ENCODE peak calls at places on chromosomes 3 and 15, in four cellular contexts. J is stomach, W is dorsolateral prefrontal cortex, I is left lung. B is an unnamed sample.

GRCh38 chr15:57411945-57412768 is 35.9 kb downstream of the CGNL1 start:
- DNase-seq in J (no peak), W (no peak), I (no peak), B (no peak)

GRCh38 chr3:43105224-43105596 is 669 bp downstream of the POMGNT2 start:
- DNase-seq in J (no peak), W (no peak), I (no peak), B (no peak)

GRCh38 chr3:180135101-180135500 is 98.4 kb upstream of the PEX5L start:
- DNase-seq in J (no peak), W (no peak), I (no peak), B (no peak)

GRCh38 chr3:110968076-110968475 is 103.5 kb upstream of the NECTIN3 start:
- DNase-seq in J (no peak), W (no peak), I (no peak), B (no peak)

GRCh38 chr15:58410353-58410752 is 21.4 kb upstream of the LIPC start:
- DNase-seq in J (no peak), W (no peak), I (no peak), B (no peak)

GRCh38 chr3:44348993-44349392 is 10.4 kb downstream of the TCAIM start:
- DNase-seq in J (no peak), W (no peak), I (no peak), B (no peak)

GRCh38 chr3:56981445-56982230 is 78.8 kb upstream of the SPATA12 start:
- DNase-seq in J (no peak), W (no peak), I (no peak), B (no peak)

GRCh38 chr15:84871428-84871985 is 13.0 kb upstream of the SLC28A1 start:
- DNase-seq in J (peak; percentile 42), W (no peak), I (no peak), B (peak; percentile 58)

GRCh38 chr3:162629372-162629771 is 1132.8 kb downstream of the OTOL1 start:
- DNase-seq in J (no peak), W (no peak), I (no peak), B (no peak)

GRCh38 chr3:24545917-24546316 is 51.3 kb upstream of the THRB start:
- DNase-seq in J (no peak), W (no peak), I (peak; percentile 38), B (no peak)

GRCh38 chr15:62187425-62187824 is 22.3 kb upstream of the C2CD4B start:
- DNase-seq in J (no peak), W (no peak), I (no peak), B (no peak)

GRCh38 chr15:62886431-62887071 is 156.0 kb upstream of the TPM1 start:
- DNase-seq in J (no peak), W (no peak), I (no peak), B (no peak)

GRCh38 chr3:171142985-171143384 is 116.5 kb upstream of the SLC2A2 start:
- DNase-seq in J (peak; percentile 68), W (no peak), I (no peak), B (no peak)

GRCh38 chr15:61057830-61058529 is 171.1 kb downstream of the RORA start:
- DNase-seq in J (no peak), W (no peak), I (no peak), B (no peak)

GRCh38 chr15:44102675-44103254 is 92.3 kb downstream of the FRMD5 start:
- DNase-seq in J (peak; percentile 34), W (peak; percentile 53), I (peak; percentile 41), B (no peak)

GRCh38 chr15:89129123-89129815 is 41.0 kb downstream of the ABHD2 start:
- DNase-seq in J (peak; percentile 63), W (no peak), I (no peak), B (no peak)

GRCh38 chr15:89125038-89125826 is 37.0 kb downstream of the ABHD2 start:
- DNase-seq in J (peak; percentile 56), W (no peak), I (peak; percentile 64), B (no peak)

GRCh38 chr15:89128320-89129122 is 40.3 kb downstream of the ABHD2 start:
- DNase-seq in J (no peak), W (no peak), I (no peak), B (no peak)

GRCh38 chr15:89129816-89130134 is 41.5 kb downstream of the ABHD2 start:
- DNase-seq in J (no peak), W (no peak), I (no peak), B (no peak)

DNA sequence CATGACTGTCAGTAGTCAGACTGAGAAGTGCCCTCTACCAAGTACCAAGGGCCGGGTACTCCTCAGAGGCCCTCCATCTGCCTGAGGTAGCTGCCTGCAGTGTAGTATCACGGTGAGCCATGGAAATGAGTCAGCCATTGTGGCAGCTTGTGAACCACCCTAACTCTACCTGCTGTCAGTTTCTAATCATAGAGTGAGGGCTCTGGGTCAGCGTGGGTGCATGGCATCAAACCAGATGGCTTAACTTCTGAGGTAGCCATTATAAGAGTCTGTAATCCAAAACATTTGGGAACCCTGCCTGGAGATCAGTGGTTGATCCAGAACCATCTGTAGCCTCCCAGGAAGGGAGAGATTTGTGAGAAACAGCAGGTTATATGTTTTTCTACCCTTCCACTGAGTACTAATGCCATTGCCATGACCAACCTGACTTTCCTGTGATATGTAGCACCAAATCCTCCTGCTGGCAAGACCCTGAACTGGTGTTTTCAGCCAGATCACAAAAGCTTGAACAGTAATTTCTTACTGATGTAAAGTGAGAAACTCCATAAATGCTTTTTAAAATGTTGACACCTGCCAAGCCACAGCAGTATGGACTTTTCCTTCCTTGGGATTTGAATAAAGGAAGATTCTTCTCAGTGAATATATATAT is 38.9 kb downstream of the ABHD2 start:
- DNase-seq in J (no peak), W (no peak), I (no peak), B (no peak)
- H3K27ac ChIP-seq in J (peak overlapping the region; percentile 83), W (peak overlapping the region; percentile 78), I (peak overlapping the region; percentile 65), B (peak overlapping the region; percentile 59)

GRCh38 chr3:185351371-185351770 is 11.6 kb upstream of the MAP3K13 start:
- DNase-seq in J (no peak), W (no peak), I (no peak), B (no peak)

GRCh38 chr3:185350841-185351240 is 12.1 kb upstream of the MAP3K13 start:
- DNase-seq in J (no peak), W (no peak), I (no peak), B (no peak)

GRCh38 chr3:185341616-185342457 is 21.1 kb upstream of the MAP3K13 start:
- DNase-seq in J (no peak), W (peak; percentile 78), I (no peak), B (no peak)

GRCh38 chr3:185342458-185343169 is 20.3 kb upstream of the MAP3K13 start:
- DNase-seq in J (no peak), W (no peak), I (no peak), B (no peak)

DNA sequence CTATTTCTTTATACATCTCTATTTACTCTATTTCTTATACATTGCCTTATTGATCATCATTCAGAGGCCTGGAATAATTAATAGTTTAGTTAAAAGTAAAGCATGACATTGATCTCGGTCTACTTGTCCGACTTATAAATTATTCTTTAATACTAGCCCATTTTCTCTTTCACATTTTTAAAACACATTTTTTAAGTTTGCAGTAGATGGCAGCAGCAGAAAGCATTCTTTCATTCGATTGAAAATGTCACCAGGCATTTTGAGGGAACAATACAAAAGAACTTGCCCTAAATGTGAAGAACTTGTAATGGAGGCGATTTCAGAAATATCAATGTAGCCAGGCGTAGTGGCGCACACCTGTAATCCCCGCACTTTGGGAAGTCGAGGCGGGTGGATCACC is 15.5 kb upstream of the MAP3K13 start:
- DNase-seq in J (no peak), W (no peak), I (no peak), B (no peak)
- TF ChIP-seq CTCF in J (no peak), W (no peak), I (no peak), B (no peak)

GRCh38 chr3:168093229-168093628 is 2.5 kb downstream of the GOLIM4 start:
- DNase-seq in J (no peak), W (no peak), I (no peak), B (no peak)
- H3K4me3 ChIP-seq in J (peak overlapping the region; percentile 93), W (peak overlapping the region; percentile 74), I (peak overlapping the region; percentile 78), B (peak overlapping the region; percentile 79)

GRCh38 chr15:23118208-23118607 is 18.4 kb downstream of the GOLGA6L1 start:
- DNase-seq in J (no peak), W (no peak), I (no peak), B (no peak)
- H3K27ac ChIP-seq in J (no peak overlapping the region), W (no peak overlapping the region), I (no peak overlapping the region), B (no peak overlapping the region)